ENCODE peak calls at places on chromosome 9, in four cellular contexts. D, R, P and S are unnamed samples.

GRCh38 chr9:130627896-130628792 is 36.2 kb upstream of the PRDM12 start:
- DNase-seq in D (no peak), R (no peak), P (no peak), S (no peak)

GRCh38 chr9:3746296-3747275 is 220.8 kb upstream of the RFX3 start:
- DNase-seq in D (peak), R (no peak), P (no peak), S (no peak)

GRCh38 chr9:8329561-8330283 is 530.1 kb upstream of the DMAC1 start:
- DNase-seq in D (no peak), R (no peak), P (peak), S (peak)

GRCh38 chr9:106752581-106752980 is 110.4 kb upstream of the ZNF462 start:
- DNase-seq in D (peak), R (no peak), P (no peak), S (no peak)

GRCh38 chr9:36292641-36293040 is 34.4 kb upstream of the GNE start:
- DNase-seq in D (no peak), R (no peak), P (no peak), S (no peak)

GRCh38 chr9:121780641-121781040 is 129.2 kb downstream of the DAB2IP start:
- DNase-seq in D (no peak), R (no peak), P (no peak), S (peak)

GRCh38 chr9:78821126-78821822 is 524.3 kb downstream of the PSAT1 start:
- DNase-seq in D (peak), R (no peak), P (peak), S (peak)

GRCh38 chr9:35691757-35692301 is 2.1 kb upstream of the TPM2 start:
- DNase-seq in D (no peak), R (no peak), P (no peak), S (no peak)

GRCh38 chr9:35042081-35042604 is 30.3 kb downstream of the VCP start:
- DNase-seq in D (peak), R (no peak), P (no peak), S (no peak)

GRCh38 chr9:99433555-99433954 is 211.5 kb downstream of the SEC61B start:
- DNase-seq in D (peak), R (peak), P (no peak), S (no peak)

GRCh38 chr9:27471789-27472585 is 52.1 kb upstream of the IFNK start:
- DNase-seq in D (no peak), R (no peak), P (no peak), S (no peak)

GRCh38 chr9:11159318-11159862 is 546.6 kb upstream of the PTPRD start:
- DNase-seq in D (no peak), R (no peak), P (no peak), S (no peak)

GRCh38 chr9:38087934-38088925 is 19.2 kb upstream of the SHB start:
- DNase-seq in D (no peak), R (peak), P (peak), S (peak)

GRCh38 chr9:3879731-3880493 is 354.1 kb upstream of the RFX3 start:
- DNase-seq in D (peak), R (no peak), P (peak), S (peak)

GRCh38 chr9:28056466-28056865 is 483.2 kb upstream of the C9orf72 start:
- DNase-seq in D (no peak), R (no peak), P (no peak), S (no peak)

GRCh38 chr9:33787839-33788238 is 7.5 kb upstream of the PRSS3 start:
- DNase-seq in D (no peak), R (no peak), P (no peak), S (no peak)

GRCh38 chr9:127627494-127627855 is 15.4 kb downstream of the STXBP1 start:
- DNase-seq in D (no peak), R (no peak), P (no peak), S (no peak)

GRCh38 chr9:129125478-129125877 is 14.3 kb downstream of the PTPA start:
- DNase-seq in D (peak), R (no peak), P (no peak), S (no peak)

GRCh38 chr9:96758845-96759673 is 18.8 kb downstream of the ZNF510 start:
- DNase-seq in D (no peak), R (no peak), P (no peak), S (no peak)

GRCh38 chr9:76718166-76718565 is 46.1 kb upstream of the PCA3 start:
- DNase-seq in D (no peak), R (no peak), P (no peak), S (no peak)

GRCh38 chr9:120336021-120336752 is 243.8 kb downstream of the CDK5RAP2 start:
- DNase-seq in D (peak), R (no peak), P (peak), S (peak)

GRCh38 chr9:133731876-133732321 is 6.3 kb downstream of the SARDH start:
- DNase-seq in D (peak), R (no peak), P (no peak), S (peak)

GRCh38 chr9:136484153-136485048 is 1.6 kb upstream of the SEC16A start:
- DNase-seq in D (no peak), R (no peak), P (no peak), S (peak)

GRCh38 chr9:113221800-113222481 is 597 bp downstream of the SLC31A1 start:
- DNase-seq in D (no peak), R (no peak), P (no peak), S (no peak)

GRCh38 chr9:133340256-133340655 is 4.3 kb upstream of the SURF6 start:
- DNase-seq in D (no peak), R (no peak), P (no peak), S (no peak)

GRCh38 chr9:70470050-70471015 is 55.9 kb upstream of the KLF9 start:
- DNase-seq in D (no peak), R (no peak), P (no peak), S (no peak)

GRCh38 chr9:135170535-135170934 is 83.1 kb downstream of the OLFM1 start:
- DNase-seq in D (no peak), R (no peak), P (no peak), S (no peak)

GRCh38 chr9:20985851-20986600 is 45.4 kb downstream of the HACD4 start:
- DNase-seq in D (no peak), R (no peak), P (no peak), S (no peak)

GRCh38 chr9:134968823-134969090 is 51.0 kb upstream of the FCN1 start:
- DNase-seq in D (no peak), R (no peak), P (no peak), S (no peak)

GRCh38 chr9:31185831-31186230 is 1198.6 kb upstream of the ACO1 start:
- DNase-seq in D (peak), R (no peak), P (no peak), S (no peak)

GRCh38 chr9:136936645-136937170 is 7.8 kb downstream of the FBXW5 start:
- DNase-seq in D (peak), R (no peak), P (no peak), S (no peak)